ENCODE peak calls at places on chromosomes 13 and 19, in nine cellular contexts. I, M, R, F, G, V, Q, T and J are unnamed samples. For H3K4me1, the result is how much of the 10 kb centered on the place peaks cover.

GRCh38 chr13:71339736-71340135 is 527.3 kb downstream of the DACH1 start:
- DNase-seq in I (no peak), M (no peak), R (no peak), F (no peak), G (no peak), V (no peak), Q (no peak), T (no peak), J (no peak)

GRCh38 chr19:10228925-10229324 is 2.2 kb downstream of the S1PR2 start:
- DNase-seq in I (no peak), M (no peak), R (no peak), F (no peak), G (no peak), V (peak), Q (no peak), T (peak), J (peak)

GRCh38 chr19:5083547-5083965 is 114.6 kb downstream of the KDM4B start:
- DNase-seq in I (no peak), M (no peak), R (no peak), F (peak), G (no peak), V (no peak), Q (no peak), T (peak), J (no peak)

GRCh38 chr13:50444726-50445125 is 398.8 kb downstream of the DLEU7 start:
- DNase-seq in I (no peak), M (no peak), R (no peak), F (no peak), G (no peak), V (no peak), Q (no peak), T (no peak), J (no peak)

GRCh38 chr19:10295305-10295846 is 5.6 kb downstream of the ICAM5 start:
- DNase-seq in I (no peak), M (no peak), R (no peak), F (no peak), G (peak), V (no peak), Q (peak), T (peak), J (peak)

GRCh38 chr13:94419304-94419943 is 60.1 kb downstream of the DCT start:
- DNase-seq in I (no peak), M (no peak), R (no peak), F (no peak), G (no peak), V (no peak), Q (no peak), T (no peak), J (peak)

GRCh38 chr19:49872245-49873148 is 4.7 kb downstream of the AKT1S1 start:
- DNase-seq in I (no peak), M (no peak), R (no peak), F (no peak), G (no peak), V (no peak), Q (no peak), T (no peak), J (no peak)

GRCh38 chr19:10209305-10209704 is 14.6 kb upstream of the DNMT1 start:
- DNase-seq in I (no peak), M (no peak), R (no peak), F (no peak), G (no peak), V (no peak), Q (no peak), T (no peak), J (no peak)

GRCh38 chr19:8083141-8083540 is 30.6 kb downstream of the CCL25 start:
- DNase-seq in I (no peak), M (no peak), R (no peak), F (no peak), G (no peak), V (no peak), Q (no peak), T (no peak), J (no peak)

GRCh38 chr19:18197941-18198340 is 4.9 kb downstream of the MPV17L2 start:
- DNase-seq in I (no peak), M (no peak), R (no peak), F (no peak), G (no peak), V (no peak), Q (no peak), T (no peak), J (no peak)

GRCh38 chr13:40101708-40102359 is 446.4 kb downstream of the COG6 start:
- DNase-seq in I (no peak), M (no peak), R (no peak), F (no peak), G (no peak), V (no peak), Q (no peak), T (no peak), J (no peak)

GRCh38 chr19:14048439-14049153 is 13.3 kb downstream of the PALM3 start:
- DNase-seq in I (peak), M (peak), R (no peak), F (peak), G (peak), V (peak), Q (peak), T (peak), J (peak)

GRCh38 chr13:41511827-41512226 is 54.5 kb downstream of the RGCC start:
- DNase-seq in I (no peak), M (no peak), R (no peak), F (no peak), G (no peak), V (no peak), Q (no peak), T (no peak), J (no peak)

GRCh38 chr13:110480161-110480560 is 81.4 kb downstream of the RAB20 start:
- DNase-seq in I (no peak), M (no peak), R (no peak), F (no peak), G (no peak), V (no peak), Q (no peak), T (no peak), J (no peak)

GRCh38 chr19:48608798-48609263 is 2.3 kb downstream of the SPACA4 start:
- DNase-seq in I (no peak), M (no peak), R (no peak), F (no peak), G (no peak), V (peak), Q (peak), T (peak), J (no peak)

GRCh38 chr13:82878536-82878935 is 1003.7 kb downstream of the SLITRK1 start:
- DNase-seq in I (no peak), M (no peak), R (no peak), F (no peak), G (no peak), V (no peak), Q (no peak), T (no peak), J (peak)

GRCh38 chr13:24228852-24229458 is 68.4 kb downstream of the SPATA13 start:
- DNase-seq in I (peak), M (no peak), R (no peak), F (no peak), G (no peak), V (peak), Q (no peak), T (peak), J (peak)

GRCh38 chr13:46604226-46604968 is 51.4 kb downstream of the LRCH1 start:
- DNase-seq in I (no peak), M (no peak), R (no peak), F (no peak), G (no peak), V (no peak), Q (no peak), T (no peak), J (no peak)

GRCh38 chr19:41223431-41224234 is 4.6 kb downstream of the AXL start:
- DNase-seq in I (peak), M (peak), R (no peak), F (no peak), G (no peak), V (peak), Q (no peak), T (peak), J (peak)

GRCh38 chr19:35144600-35145436 is 1.8 kb downstream of the FXYD7 start:
- DNase-seq in I (peak), M (no peak), R (no peak), F (no peak), G (no peak), V (peak), Q (peak), T (peak), J (peak)

GRCh38 chr19:13132471-13133166 is 14.6 kb downstream of the NACC1 start:
- DNase-seq in I (no peak), M (no peak), R (no peak), F (no peak), G (no peak), V (no peak), Q (no peak), T (no peak), J (peak)

GRCh38 chr19:1214862-1215731 is 9.5 kb downstream of the STK11 start:
- DNase-seq in I (peak), M (peak), R (no peak), F (peak), G (peak), V (no peak), Q (no peak), T (no peak), J (no peak)

GRCh38 chr13:42762917-42763316 is 18.5 kb upstream of the FAM216B start:
- DNase-seq in I (no peak), M (no peak), R (no peak), F (no peak), G (no peak), V (no peak), Q (no peak), T (no peak), J (no peak)

GRCh38 chr19:40982594-40983101 is 8.4 kb upstream of the CYP2B6 start:
- DNase-seq in I (no peak), M (no peak), R (no peak), F (no peak), G (no peak), V (no peak), Q (no peak), T (no peak), J (peak)

GRCh38 chr13:101149735-101150380 is 266.4 kb downstream of the NALCN start:
- DNase-seq in I (no peak), M (no peak), R (no peak), F (no peak), G (no peak), V (peak), Q (no peak), T (peak), J (peak)

GRCh38 chr13:28753946-28754345 is 35.2 kb upstream of the SLC46A3 start:
- DNase-seq in I (no peak), M (no peak), R (no peak), F (no peak), G (no peak), V (no peak), Q (no peak), T (no peak), J (no peak)

GRCh38 chr13:111413407-111414187 is 93.2 kb downstream of the TEX29 start:
- DNase-seq in I (no peak), M (no peak), R (no peak), F (no peak), G (no peak), V (no peak), Q (no peak), T (no peak), J (no peak)

GRCh38 chr19:49338023-49338677 is 2.9 kb downstream of the CD37 start:
- DNase-seq in I (no peak), M (no peak), R (peak), F (no peak), G (no peak), V (no peak), Q (no peak), T (peak), J (no peak)

GRCh38 chr13:46076827-46077226 is 24.3 kb upstream of the ZC3H13 start:
- DNase-seq in I (no peak), M (no peak), R (no peak), F (no peak), G (no peak), V (no peak), Q (no peak), T (no peak), J (no peak)

GRCh38 chr19:776549-776948 is 20.7 kb upstream of the PTBP1 start:
- DNase-seq in I (no peak), M (no peak), R (no peak), F (no peak), G (no peak), V (no peak), Q (no peak), T (no peak), J (no peak)

GRCh38 chr13:109151255-109151654 is 521.8 kb downstream of the MYO16 start:
- DNase-seq in I (no peak), M (no peak), R (no peak), F (no peak), G (no peak), V (no peak), Q (no peak), T (no peak), J (no peak)

GRCh38 chr19:1216756-1217155 is 11.2 kb downstream of the STK11 start:
- DNase-seq in I (no peak), M (no peak), R (no peak), F (no peak), G (no peak), V (no peak), Q (no peak), T (no peak), J (no peak)

GRCh38 chr19:38044267-38045111 is 137.5 kb downstream of the SIPA1L3 start:
- DNase-seq in I (no peak), M (no peak), R (no peak), F (no peak), G (no peak), V (no peak), Q (no peak), T (no peak), J (no peak)

GRCh38 chr19:869245-870177 is 10.0 kb downstream of the CFD start:
- DNase-seq in I (peak), M (peak), R (no peak), F (peak), G (peak), V (peak), Q (peak), T (no peak), J (peak)

GRCh38 chr13:27262546-27262945 is 8.1 kb upstream of the RASL11A start:
- DNase-seq in I (no peak), M (no peak), R (no peak), F (no peak), G (no peak), V (no peak), Q (no peak), T (no peak), J (no peak)

GRCh38 chr13:27258637-27259377 is 7.4 kb downstream of the RPL21 start:
- DNase-seq in I (no peak), M (no peak), R (no peak), F (no peak), G (no peak), V (no peak), Q (no peak), T (no peak), J (no peak)

GRCh38 chr13:27263438-27263837 is 7.2 kb upstream of the RASL11A start:
- DNase-seq in I (no peak), M (no peak), R (no peak), F (no peak), G (no peak), V (no peak), Q (no peak), T (no peak), J (no peak)

GRCh38 chr13:27259831-27260230 is 8.5 kb downstream of the RPL21 start:
- DNase-seq in I (no peak), M (no peak), R (no peak), F (no peak), G (no peak), V (no peak), Q (no peak), T (no peak), J (no peak)

DNA sequence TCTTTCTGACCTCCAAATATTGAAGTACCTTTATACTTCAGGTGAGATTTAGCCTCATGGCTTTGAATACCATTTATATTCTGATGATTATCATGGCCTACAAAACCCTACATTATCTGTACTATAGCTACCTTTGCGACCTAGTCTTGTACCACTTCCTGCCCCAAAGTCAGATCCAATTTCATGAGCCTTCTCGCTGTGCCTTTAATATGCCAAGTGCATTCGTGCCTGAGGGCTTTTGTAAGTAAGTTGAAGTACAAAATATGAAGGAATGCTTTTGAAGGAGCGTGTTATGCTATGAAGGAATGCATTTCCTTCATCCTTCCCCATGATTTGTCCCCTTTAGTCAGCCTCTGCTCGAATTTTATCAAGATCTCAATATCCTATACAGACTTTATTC is 9.3 kb upstream of the RASL11A start:
- DNase-seq in I (no peak), M (no peak), R (no peak), F (no peak), G (no peak), V (no peak), Q (no peak), T (no peak), J (no peak)
- H3K4me1 ChIP-seq in I (under half), M (under half), R (under half), F (under half), G (under half), V (under half), Q (under half), T (under half), J (under half)

DNA sequence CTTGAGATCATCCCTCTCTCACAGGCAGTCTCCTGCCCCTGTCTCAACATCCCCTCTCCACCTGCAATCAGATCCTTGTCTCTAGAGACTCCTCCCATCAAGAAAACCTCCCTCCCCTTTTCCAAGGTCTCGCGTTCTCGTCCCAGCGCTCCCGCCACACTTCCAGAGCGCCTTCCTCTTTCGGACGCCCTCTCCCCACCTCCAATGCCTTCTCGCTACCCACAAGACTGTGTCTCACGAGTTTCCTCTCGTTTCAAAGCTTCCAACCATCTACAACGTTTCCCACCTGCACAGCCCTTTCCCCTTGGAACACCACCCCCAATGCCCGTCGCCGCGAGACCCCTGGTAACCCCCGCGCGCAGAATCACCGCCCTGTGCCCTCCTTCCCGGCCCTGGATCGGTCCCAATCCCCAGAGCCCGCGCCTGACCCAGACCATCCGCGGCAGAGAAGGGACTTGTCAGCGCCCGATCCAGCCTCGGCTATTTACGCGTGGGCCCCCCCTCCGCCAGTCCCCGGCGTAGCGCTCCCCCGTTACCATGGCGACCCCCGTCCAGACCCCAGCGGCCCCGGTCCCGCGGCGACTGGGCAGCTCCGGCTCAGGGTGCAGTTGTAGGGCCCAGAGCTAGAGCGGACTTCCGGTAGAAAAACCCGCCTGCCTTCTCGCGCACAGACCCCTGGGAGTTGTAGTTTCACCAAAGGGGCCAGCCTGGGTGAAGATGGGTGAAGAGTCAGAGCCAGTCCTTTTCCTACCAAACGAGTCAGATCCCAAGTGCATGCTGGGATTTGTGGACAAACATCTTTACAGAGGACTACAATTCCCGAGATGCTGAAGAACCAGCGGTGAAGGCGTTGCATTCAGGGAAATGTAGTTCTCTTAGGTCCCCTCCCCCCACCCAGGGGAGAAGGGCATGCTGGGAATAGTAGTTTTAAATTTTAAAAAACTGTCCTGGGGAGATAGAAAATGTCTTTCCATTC is at the start of gene AP2S1:
- DNase-seq in I (peak), M (peak), R (peak), F (peak), G (peak), V (peak), Q (peak), T (peak), J (peak)
- TF ChIP-seq CTCF in I (no peak), M (no peak), R (no peak), F (peak), G (peak), V (no peak), Q (no peak), T (no peak), J (no peak)

GRCh38 chr19:21697171-21697570 is 70.2 kb downstream of the ZNF100 start:
- DNase-seq in I (no peak), M (no peak), R (no peak), F (no peak), G (no peak), V (no peak), Q (no peak), T (no peak), J (no peak)
- H3K4me1 ChIP-seq in I (under half), M (under half), R (under half), F (under half), G (under half), V (under half), Q (under half), T (under half), J (under half)

GRCh38 chr13:78603240-78603947 is at the start of gene POU4F1:
- DNase-seq in I (peak), M (no peak), R (no peak), F (peak), G (peak), V (peak), Q (peak), T (peak), J (peak)

GRCh38 chr13:78600317-78600899 is 2.9 kb downstream of the POU4F1 start:
- DNase-seq in I (no peak), M (no peak), R (no peak), F (no peak), G (no peak), V (no peak), Q (no peak), T (peak), J (no peak)

GRCh38 chr13:78601886-78602560 is 1.3 kb downstream of the POU4F1 start:
- DNase-seq in I (no peak), M (no peak), R (no peak), F (no peak), G (no peak), V (no peak), Q (no peak), T (no peak), J (no peak)

GRCh38 chr13:78601124-78601885 is 2.0 kb downstream of the POU4F1 start:
- DNase-seq in I (no peak), M (no peak), R (no peak), F (no peak), G (no peak), V (no peak), Q (no peak), T (peak), J (no peak)

DNA sequence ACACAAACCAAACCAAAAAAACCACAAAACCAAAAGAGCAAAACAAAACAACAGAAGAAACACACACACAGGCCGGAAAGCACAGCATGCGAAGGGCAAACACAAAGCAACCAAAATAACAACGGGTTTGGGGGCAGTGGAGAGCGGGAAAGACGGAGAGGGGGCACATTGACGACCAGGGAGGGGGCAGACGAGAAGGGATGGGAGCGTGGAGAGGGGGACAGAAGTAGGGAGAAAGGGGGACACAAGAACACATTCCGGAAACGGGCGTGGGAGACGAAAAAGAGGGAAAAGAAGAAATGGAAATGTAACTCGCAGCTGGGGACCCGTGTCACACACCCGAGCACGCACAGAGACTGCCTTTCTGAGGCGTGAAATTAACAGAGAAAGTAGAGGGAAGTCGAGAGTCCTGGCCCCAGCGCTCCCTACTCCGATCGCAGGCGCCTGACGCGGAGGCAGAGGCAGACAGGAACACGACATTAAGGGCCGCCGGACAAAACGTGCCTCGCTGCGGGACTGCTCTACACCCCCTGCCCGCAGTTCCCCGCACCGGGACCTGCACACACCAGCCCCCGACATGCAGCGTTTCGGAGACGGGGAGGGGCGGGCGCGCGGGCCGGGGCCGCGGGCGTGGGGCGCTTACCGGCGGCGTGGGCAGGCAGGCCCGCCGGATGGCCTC is 652 bp downstream of the POU4F1 start:
- DNase-seq in I (no peak), M (no peak), R (no peak), F (no peak), G (no peak), V (no peak), Q (no peak), T (peak), J (no peak)
- TF ChIP-seq CTCF in I (no peak), M (no peak), R (no peak), F (no peak), G (no peak), V (no peak), Q (no peak), T (no peak), J (no peak)